ENCODE peak calls at places on chromosomes 6 and 20, in seven cellular contexts. V is Calu3; M is kidney; N is fibroblast of lung; Z is stimulated activated naive CD8-positive, alpha-beta T cell treated with anti-CD3 and anti-CD28 coated beads, Interleukin-15, Interleukin-2, amounts not matched to agents 100 U/mL and 50 U/mL, for 24 hours; T is astrocyte; P is A172. X is an unnamed sample.

GRCh38 chr20:41571006-41571405 is 47.2 kb downstream of the CHD6 start:
- DNase-seq in V (no peak), M (no peak), N (no peak), Z (no peak), T (no peak), P (no peak), X (no peak)

GRCh38 chr20:33119725-33120720 is 40.6 kb downstream of the BPIFB4 start:
- DNase-seq in V (no peak), M (no peak), N (no peak), Z (no peak), T (no peak), P (peak), X (no peak)

GRCh38 chr6:147712841-147713240 is 204.4 kb downstream of the SAMD5 start:
- DNase-seq in V (no peak), M (no peak), N (peak), Z (no peak), T (peak), P (no peak), X (no peak)

GRCh38 chr20:19945732-19946670 is 71.2 kb upstream of the NAA20 start:
- DNase-seq in V (peak), M (no peak), N (peak), Z (no peak), T (no peak), P (no peak), X (no peak)

GRCh38 chr20:48025061-48025515 is 239.8 kb upstream of the SULF2 start:
- DNase-seq in V (no peak), M (no peak), N (peak), Z (no peak), T (peak), P (peak), X (no peak)

GRCh38 chr20:15674253-15675145 is 898.7 kb downstream of the KIF16B start:
- DNase-seq in V (no peak), M (no peak), N (no peak), Z (no peak), T (no peak), P (no peak), X (no peak)

GRCh38 chr6:75210885-75211739 is 5.3 kb upstream of the COL12A1 start:
- DNase-seq in V (peak), M (no peak), N (peak), Z (peak), T (peak), P (peak), X (peak)

GRCh38 chr6:21556968-21557721 is 36.4 kb upstream of the SOX4 start:
- DNase-seq in V (no peak), M (no peak), N (no peak), Z (no peak), T (no peak), P (no peak), X (no peak)

GRCh38 chr6:19269341-19269898 is 567.8 kb upstream of the ID4 start:
- DNase-seq in V (no peak), M (no peak), N (no peak), Z (no peak), T (no peak), P (no peak), X (no peak)

GRCh38 chr6:24947636-24948035 is 11.9 kb upstream of the RIPOR2 start:
- DNase-seq in V (no peak), M (no peak), N (no peak), Z (no peak), T (no peak), P (no peak), X (no peak)

GRCh38 chr20:43961541-43962471 is 47.2 kb downstream of the TOX2 start:
- DNase-seq in V (no peak), M (no peak), N (no peak), Z (no peak), T (no peak), P (no peak), X (no peak)

GRCh38 chr20:2521369-2522305 is 12.9 kb upstream of the ZNF343 start:
- DNase-seq in V (peak), M (no peak), N (peak), Z (peak), T (no peak), P (no peak), X (peak)

GRCh38 chr6:72832271-72832670 is 210.4 kb downstream of the KCNQ5 start:
- DNase-seq in V (no peak), M (no peak), N (no peak), Z (peak), T (no peak), P (no peak), X (no peak)

GRCh38 chr6:75350808-75351207 is 66.2 kb upstream of the TMEM30A start:
- DNase-seq in V (no peak), M (no peak), N (no peak), Z (no peak), T (no peak), P (no peak), X (no peak)

GRCh38 chr6:26420607-26421235 is 18.6 kb downstream of the BTN3A1 start:
- DNase-seq in V (peak), M (no peak), N (peak), Z (peak), T (peak), P (peak), X (peak)

GRCh38 chr6:3359973-3360726 is 96.7 kb downstream of the SLC22A23 start:
- DNase-seq in V (no peak), M (no peak), N (no peak), Z (no peak), T (no peak), P (no peak), X (peak)

X was measured in LoVo.